ENCODE peak calls at places on chromosomes 3 and 15, in ten cellular contexts. B is stomach, W is suprapubic skin, V is K562, O is upper lobe of left lung, X is HepG2, D is sigmoid colon, Q is SK-N-SH, I is H1, Y is GM12878. N is an unnamed sample.

GRCh38 chr15:24856397-24857093 is 98.2 kb upstream of the SNRPN start:
- DNase-seq in I (peak), O (no peak), W (no peak), Y (no peak), X (no peak), B (no peak), V (no peak), D (no peak), Q (peak), N (peak)

GRCh38 chr3:50205719-50206276 is 727 bp downstream of the SLC38A3 start:
- DNase-seq in Q (peak), Y (no peak), I (peak), X (peak), W (no peak), V (peak), D (no peak), B (peak), O (no peak), N (peak)

GRCh38 chr3:194773216-194773615 is 87.5 kb downstream of the FAM43A start:
- DNase-seq in B (no peak), O (no peak), W (no peak), I (no peak), Q (no peak), V (no peak), Y (no peak), X (no peak), D (peak), N (peak)

GRCh38 chr3:138944136-138944658 is 2.7 kb downstream of the FOXL2 start:
- DNase-seq in Q (peak), Y (no peak), W (peak), I (peak), O (no peak), B (no peak), V (peak), D (no peak), X (no peak), N (no peak)

GRCh38 chr15:70088427-70088826 is 9.3 kb downstream of the TLE3 start:
- DNase-seq in Y (no peak), Q (no peak), O (no peak), W (no peak), D (no peak), B (no peak), I (no peak), V (no peak), X (no peak), N (no peak)

GRCh38 chr15:65421360-65422215 is 1.2 kb downstream of the IGDCC4 start:
- DNase-seq in Q (peak), X (no peak), D (peak), I (peak), W (peak), V (peak), Y (no peak), O (no peak), B (no peak), N (peak)

GRCh38 chr3:185942907-185943306 is 5.1 kb upstream of the TRA2B start:
- DNase-seq in I (no peak), Y (no peak), X (no peak), B (no peak), V (no peak), O (no peak), W (no peak), D (no peak), Q (no peak), N (no peak)

GRCh38 chr3:143084856-143085731 is 34.5 kb upstream of the CHST2 start:
- DNase-seq in O (no peak), I (no peak), X (no peak), W (no peak), D (no peak), Q (no peak), Y (peak), B (no peak), V (peak), N (no peak)

GRCh38 chr3:183073839-183074615 is 25.3 kb downstream of the MCCC1 start:
- DNase-seq in O (no peak), W (no peak), V (no peak), D (no peak), B (no peak), I (no peak), Q (no peak), Y (no peak), X (no peak), N (no peak)

GRCh38 chr3:49867871-49868321 is 1.8 kb downstream of the CAMKV start:
- DNase-seq in O (no peak), I (peak), W (no peak), X (peak), V (peak), B (no peak), Q (no peak), Y (no peak), D (no peak), N (no peak)

GRCh38 chr15:77027111-77027696 is 32.3 kb downstream of the PSTPIP1 start:
- DNase-seq in D (peak), Y (no peak), B (no peak), X (no peak), I (no peak), V (no peak), Q (peak), O (peak), W (peak), N (no peak)

GRCh38 chr15:84858231-84858630 is 26.2 kb upstream of the SLC28A1 start:
- DNase-seq in Q (no peak), B (no peak), X (no peak), D (no peak), I (no peak), W (no peak), V (no peak), Y (no peak), O (no peak), N (no peak)

GRCh38 chr3:66066963-66067617 is 28.4 kb upstream of the MAGI1 start:
- DNase-seq in D (no peak), Q (no peak), V (no peak), X (no peak), O (no peak), I (no peak), W (no peak), B (no peak), Y (no peak), N (no peak)

GRCh38 chr15:78859971-78860733 is 12.5 kb upstream of the MORF4L1 start:
- DNase-seq in O (peak), Y (peak), Q (peak), B (peak), V (peak), D (peak), W (peak), X (peak), I (peak), N (peak)

GRCh38 chr3:136992091-136992490 is 34.3 kb downstream of the IL20RB start:
- DNase-seq in Q (no peak), X (no peak), I (no peak), V (no peak), Y (no peak), B (no peak), W (no peak), D (no peak), O (no peak), N (no peak)

GRCh38 chr3:119497824-119498187 is 541 bp upstream of the TIMMDC1 start:
- DNase-seq in D (no peak), B (peak), W (no peak), O (peak), I (no peak), Q (no peak), Y (no peak), X (peak), V (peak), N (peak)

GRCh38 chr15:97903560-97904195 is 56.8 kb upstream of the ARRDC4 start:
- DNase-seq in V (no peak), D (no peak), B (no peak), Q (no peak), W (no peak), X (no peak), O (no peak), Y (no peak), I (no peak), N (no peak)

GRCh38 chr15:24760066-24760465 is 84.5 kb downstream of the NPAP1 start:
- DNase-seq in O (no peak), X (no peak), Q (no peak), W (no peak), D (no peak), I (no peak), V (no peak), Y (no peak), B (no peak), N (no peak)

GRCh38 chr3:25724948-25725645 is 58.1 kb downstream of the NGLY1 start:
- DNase-seq in X (no peak), Y (no peak), Q (no peak), I (no peak), W (no peak), B (no peak), O (no peak), D (no peak), V (no peak), N (no peak)

GRCh38 chr15:29156521-29156920 is 113.1 kb downstream of the NSMCE3 start:
- DNase-seq in B (no peak), Y (no peak), Q (no peak), W (no peak), O (no peak), X (no peak), D (no peak), V (no peak), I (no peak), N (no peak)

GRCh38 chr15:65460948-65461347 is 38.2 kb upstream of the IGDCC4 start:
- DNase-seq in O (no peak), V (no peak), B (no peak), Q (no peak), X (no peak), W (no peak), I (no peak), Y (no peak), D (no peak), N (no peak)

GRCh38 chr3:99911433-99911832 is 93.8 kb downstream of the CMSS1 start:
- DNase-seq in X (no peak), W (no peak), Y (no peak), B (no peak), O (no peak), I (no peak), V (no peak), Q (peak), D (no peak), N (no peak)

GRCh38 chr3:139948898-139949297 is 13.9 kb downstream of the CLSTN2 start:
- DNase-seq in B (no peak), Q (no peak), O (no peak), W (no peak), D (no peak), X (no peak), Y (no peak), I (no peak), V (no peak), N (no peak)

GRCh38 chr3:51500632-51501131 is 867 bp upstream of the DCAF1 start:
- DNase-seq in W (no peak), O (no peak), V (no peak), Y (no peak), I (no peak), X (no peak), D (peak), Q (no peak), B (no peak), N (peak)

GRCh38 chr15:50265620-50266019 is at the start of gene HDC:
- DNase-seq in W (no peak), O (no peak), I (no peak), Q (no peak), B (no peak), D (no peak), V (no peak), X (no peak), Y (no peak), N (no peak)

GRCh38 chr15:22988811-22989210 is 8.6 kb upstream of the CYFIP1 start:
- DNase-seq in W (peak), I (no peak), O (no peak), Y (no peak), B (no peak), D (peak), X (no peak), Q (no peak), V (no peak), N (no peak)

GRCh38 chr3:141294848-141295247 is 63.2 kb downstream of the PXYLP1 start:
- DNase-seq in Y (no peak), W (no peak), V (no peak), D (no peak), O (no peak), B (no peak), Q (no peak), I (no peak), X (no peak), N (no peak)

GRCh38 chr3:71537211-71537611 is 46.3 kb downstream of the FOXP1 start:
- DNase-seq in I (no peak), Q (no peak), Y (no peak), X (no peak), O (no peak), W (no peak), V (no peak), B (no peak), D (no peak), N (no peak)
- TF ChIP-seq POLR2AphosphoS5 in I (no peak), Q (peak), Y (no peak), X (no peak), O (no peak), W (no peak), V (no peak), B (no peak), D (no peak), N (no peak)

DNA sequence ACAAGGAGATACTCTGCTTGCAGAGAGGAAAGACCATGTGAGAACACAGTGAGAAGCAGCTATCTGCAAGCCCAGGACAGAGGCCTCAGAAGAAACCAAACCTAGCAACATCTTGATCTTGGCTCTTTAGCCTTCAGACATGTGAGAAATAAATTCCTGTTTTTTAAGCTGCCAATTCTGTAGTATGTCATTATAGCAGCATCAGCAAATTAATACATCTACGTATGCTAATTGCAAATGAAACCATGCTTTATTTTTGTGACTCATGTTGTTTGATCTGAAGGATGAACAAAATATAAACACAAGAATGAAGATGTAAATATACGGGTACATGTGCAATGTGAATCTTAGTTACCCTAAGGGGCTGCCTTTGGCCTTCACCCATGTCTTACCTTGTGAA is 714.4 kb upstream of the ARPP21 start:
- DNase-seq in O (no peak), B (no peak), Q (no peak), I (no peak), V (no peak), X (no peak), Y (no peak), D (no peak), W (no peak), N (no peak)
- H3K27ac ChIP-seq in O (no peak), B (no peak), Q (no peak), I (no peak), V (no peak), X (no peak), Y (no peak), D (no peak), W (no peak), N (no peak)

GRCh38 chr3:18411541-18411940 is 13.6 kb downstream of the SATB1 start:
- DNase-seq in B (no peak), W (no peak), V (no peak), O (no peak), Q (no peak), X (no peak), Y (no peak), I (no peak), D (no peak), N (no peak)

GRCh38 chr3:18412684-18413083 is 12.5 kb downstream of the SATB1 start:
- DNase-seq in Q (no peak), Y (no peak), X (no peak), D (no peak), I (no peak), W (no peak), V (no peak), O (no peak), B (no peak), N (no peak)

GRCh38 chr3:18409266-18409665 is 15.9 kb downstream of the SATB1 start:
- DNase-seq in D (no peak), B (no peak), V (no peak), I (no peak), Q (no peak), Y (no peak), X (no peak), O (no peak), W (no peak), N (no peak)

GRCh38 chr3:18415132-18415531 is 10.0 kb downstream of the SATB1 start:
- DNase-seq in B (no peak), I (no peak), V (no peak), W (no peak), Q (no peak), D (no peak), Y (no peak), X (no peak), O (no peak), N (no peak)

GRCh38 chr3:18410205-18410604 is 14.9 kb downstream of the SATB1 start:
- DNase-seq in Y (no peak), X (no peak), O (no peak), Q (no peak), W (no peak), I (no peak), D (no peak), V (no peak), B (no peak), N (no peak)
- TF ChIP-seq EP300 in Y (no peak), X (no peak), O (no peak), Q (no peak), W (no peak), I (no peak), D (no peak), V (no peak), B (no peak), N (no peak)

DNA sequence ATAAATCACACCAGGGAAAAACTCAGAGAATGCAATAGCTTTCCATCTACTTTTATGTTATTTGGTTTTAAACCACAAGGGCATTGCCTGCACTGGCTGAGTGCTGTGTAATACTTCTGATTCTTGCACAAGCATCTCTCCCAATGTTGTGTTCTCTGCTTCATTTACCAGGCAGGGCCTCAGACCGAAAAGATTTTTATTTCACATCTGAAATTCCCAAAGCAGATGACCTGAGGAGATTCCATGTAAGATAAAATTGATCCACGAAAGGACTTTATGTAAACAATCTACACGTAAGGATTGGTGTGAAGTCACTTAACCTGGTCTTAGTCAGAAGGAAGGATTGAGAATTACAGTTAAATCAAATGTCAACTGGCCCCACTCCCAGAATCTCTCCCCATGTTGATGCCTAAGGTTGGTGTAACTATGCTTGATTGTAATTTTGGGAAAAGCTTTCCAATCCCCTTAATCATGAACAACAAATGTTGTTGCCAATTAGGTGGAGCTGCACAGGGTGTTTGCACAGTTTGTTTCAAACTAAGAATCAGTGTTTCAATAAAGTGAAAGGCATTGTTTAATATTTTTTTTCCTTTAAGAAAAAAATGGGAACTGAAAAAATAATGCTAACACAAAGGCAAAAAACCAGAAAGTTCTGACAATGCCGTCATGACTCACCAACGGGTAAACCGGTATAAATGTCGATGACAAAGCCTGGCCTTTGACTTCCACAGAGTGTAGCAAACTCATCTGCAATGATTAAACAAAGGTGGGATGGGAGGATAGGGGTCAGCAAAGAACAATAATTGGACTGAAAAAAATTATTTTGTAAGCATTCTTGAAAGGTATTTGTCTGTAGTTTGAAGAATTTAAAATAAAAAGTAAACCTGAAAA is 128.6 kb downstream of the DUT start:
- DNase-seq in B (no peak), D (no peak), Q (no peak), V (no peak), O (no peak), X (no peak), I (no peak), Y (no peak), W (no peak), N (no peak)
- TF ChIP-seq POLR2AphosphoS5 in B (no peak), D (no peak), Q (no peak), V (no peak), O (no peak), X (no peak), I (no peak), Y (no peak), W (no peak), N (no peak)

GRCh38 chr3:9883676-9884554 is 3.9 kb upstream of the CIDEC start:
- DNase-seq in O (no peak), I (no peak), W (no peak), X (no peak), Y (no peak), B (no peak), D (no peak), V (no peak), Q (no peak), N (no peak)

GRCh38 chr3:9881440-9881839 is 1.4 kb upstream of the CIDEC start:
- DNase-seq in I (no peak), V (no peak), Y (no peak), B (no peak), D (no peak), X (no peak), W (no peak), O (no peak), Q (no peak), N (no peak)

GRCh38 chr3:9887478-9887877 is 2.9 kb upstream of the JAGN1 start:
- DNase-seq in W (no peak), Q (no peak), B (no peak), D (no peak), O (no peak), X (no peak), Y (no peak), I (no peak), V (no peak), N (no peak)

GRCh38 chr3:9886328-9886727 is 4.1 kb upstream of the JAGN1 start:
- DNase-seq in I (no peak), Y (no peak), O (no peak), W (no peak), X (no peak), V (no peak), Q (no peak), B (no peak), D (no peak), N (no peak)

GRCh38 chr3:9884555-9885165 is 4.6 kb upstream of the CIDEC start:
- DNase-seq in B (no peak), Q (no peak), O (no peak), Y (no peak), D (no peak), W (no peak), V (peak), I (no peak), X (peak), N (no peak)
- H3K27ac ChIP-seq in B (no peak), Q (peak), O (no peak), Y (no peak), D (peak), W (peak), V (peak), I (no peak), X (no peak), N (no peak)

N was measured in transverse colon.